ENCODE peak calls at places on chromosomes 7 and 10, in four cellular contexts. One of them, this sample, is unnamed.

GRCh38 chr7:2829040-2829439 is 15.1 kb downstream of the GNA12 start:
- DNase-seq in colonic mucosa: no peak
- DNase-seq in AG09319: no peak
- DNase-seq in mesothelial cell of epicardium: no peak
- DNase-seq in this sample: no peak

GRCh38 chr10:17273403-17273802 is 45.4 kb downstream of the VIM start:
- DNase-seq in colonic mucosa: no peak
- DNase-seq in AG09319: no peak
- DNase-seq in mesothelial cell of epicardium: no peak
- DNase-seq in this sample: no peak

GRCh38 chr7:48741545-48741944 is 182.8 kb upstream of the CDC14C start:
- DNase-seq in colonic mucosa: no peak
- DNase-seq in AG09319: no peak
- DNase-seq in mesothelial cell of epicardium: no peak
- DNase-seq in this sample: no peak

GRCh38 chr7:113263749-113264148 is 145.4 kb upstream of the SMIM30 start:
- DNase-seq in colonic mucosa: no peak
- DNase-seq in AG09319: no peak
- DNase-seq in mesothelial cell of epicardium: no peak
- DNase-seq in this sample: no peak

GRCh38 chr7:24826662-24827020 is 69.4 kb upstream of the GSDME start:
- DNase-seq in colonic mucosa: no peak
- DNase-seq in AG09319: no peak
- DNase-seq in mesothelial cell of epicardium: no peak
- DNase-seq in this sample: no peak

GRCh38 chr7:37558320-37558719 is 109.7 kb upstream of the ELMO1 start:
- DNase-seq in colonic mucosa: no peak
- DNase-seq in AG09319: no peak
- DNase-seq in mesothelial cell of epicardium: no peak
- DNase-seq in this sample: no peak

GRCh38 chr7:29084832-29085231 is 61.5 kb downstream of the CPVL start:
- DNase-seq in colonic mucosa: no peak
- DNase-seq in AG09319: no peak
- DNase-seq in mesothelial cell of epicardium: no peak
- DNase-seq in this sample: no peak

GRCh38 chr10:32348297-32349198 is 1.6 kb upstream of the EPC1 start:
- DNase-seq in colonic mucosa: no peak
- DNase-seq in AG09319: no peak
- DNase-seq in mesothelial cell of epicardium: no peak
- DNase-seq in this sample: no peak

GRCh38 chr10:33216661-33217427 is 117.6 kb downstream of the NRP1 start:
- DNase-seq in colonic mucosa: no peak
- DNase-seq in AG09319: no peak
- DNase-seq in mesothelial cell of epicardium: no peak
- DNase-seq in this sample: no peak

GRCh38 chr7:51606601-51607154 is 290.1 kb upstream of the COBL start:
- DNase-seq in colonic mucosa: peak; percentile 70
- DNase-seq in AG09319: no peak
- DNase-seq in mesothelial cell of epicardium: no peak
- DNase-seq in this sample: no peak

GRCh38 chr7:131322046-131322445 is 5.6 kb upstream of the MKLN1 start:
- DNase-seq in colonic mucosa: no peak
- DNase-seq in AG09319: no peak
- DNase-seq in mesothelial cell of epicardium: no peak
- DNase-seq in this sample: no peak

DNA sequence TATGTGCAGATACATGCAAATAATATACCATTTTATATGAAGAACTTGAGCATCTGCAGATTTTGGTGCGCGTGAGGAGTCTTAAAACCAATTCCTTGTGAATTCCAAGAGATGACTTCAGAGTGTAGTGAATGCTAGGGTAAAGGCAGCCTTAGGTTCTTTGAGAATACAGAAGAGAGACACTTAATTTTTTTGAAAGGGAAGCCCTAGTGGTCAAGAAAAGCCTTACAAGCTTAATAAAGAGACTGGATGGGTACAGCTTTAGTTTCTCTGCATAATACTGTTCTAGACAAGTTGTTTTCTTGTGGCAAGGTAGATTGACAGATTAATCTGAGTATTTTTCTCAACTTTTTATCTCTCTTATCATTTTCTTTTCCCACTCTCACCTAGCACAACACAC is 636.5 kb downstream of the DNAJB9 start:
- DNase-seq in colonic mucosa: no peak
- DNase-seq in AG09319: no peak
- DNase-seq in mesothelial cell of epicardium: no peak
- DNase-seq in this sample: no peak
- TF ChIP-seq CTCF in colonic mucosa: no peak
- TF ChIP-seq CTCF in AG09319: no peak
- TF ChIP-seq CTCF in mesothelial cell of epicardium: no peak
- TF ChIP-seq CTCF in this sample: no peak

GRCh38 chr7:91504919-91505318 is 240.7 kb downstream of the FZD1 start:
- DNase-seq in colonic mucosa: no peak
- DNase-seq in AG09319: no peak
- DNase-seq in mesothelial cell of epicardium: no peak
- DNase-seq in this sample: no peak
- TF ChIP-seq CTCF in colonic mucosa: no peak
- TF ChIP-seq CTCF in AG09319: no peak
- TF ChIP-seq CTCF in mesothelial cell of epicardium: no peak
- TF ChIP-seq CTCF in this sample: no peak

DNA sequence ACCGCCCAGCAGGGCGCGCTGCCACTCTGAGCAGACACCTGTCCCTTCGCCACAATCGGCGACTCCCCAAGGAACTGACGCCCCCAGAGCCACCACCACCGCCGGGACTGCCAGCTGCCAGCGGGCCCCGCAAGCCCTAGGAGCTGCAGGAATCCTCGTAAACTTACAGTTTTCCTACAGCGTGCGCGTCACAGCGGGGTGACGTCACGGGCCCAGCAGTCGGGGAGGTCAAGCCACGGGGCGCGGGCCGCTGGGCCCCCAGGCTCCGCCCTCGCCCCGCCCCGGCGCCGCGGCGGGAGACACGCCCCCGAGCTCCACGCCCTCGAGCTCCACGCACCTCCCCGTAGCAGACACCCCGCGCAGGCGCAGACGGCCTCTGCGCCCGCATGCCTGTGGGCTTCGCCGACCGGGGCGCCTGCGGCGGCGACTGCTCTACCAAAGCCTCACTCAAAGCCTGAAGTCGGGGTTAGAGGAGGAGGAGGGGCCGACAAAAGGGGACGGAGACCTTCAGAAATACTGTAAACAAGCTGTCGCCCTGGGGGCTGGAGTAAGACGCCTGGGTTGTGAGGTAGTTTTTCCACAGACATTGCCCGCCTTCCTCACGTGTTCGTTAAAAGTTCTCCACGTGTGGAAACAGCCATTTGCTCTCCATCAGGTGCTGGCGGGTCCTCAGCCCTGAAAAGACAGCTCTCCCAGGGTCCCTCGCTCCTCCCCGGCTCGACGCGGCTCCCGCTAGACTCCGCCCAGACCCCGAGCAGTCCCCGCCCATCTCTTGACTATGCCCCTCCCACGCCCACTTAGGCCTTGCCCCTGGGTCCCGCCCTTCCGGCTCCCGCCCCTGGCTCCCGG is at the start of gene ZNF438:
- DNase-seq in colonic mucosa: peak; percentile 98
- DNase-seq in AG09319: peak; percentile 92
- DNase-seq in mesothelial cell of epicardium: peak; percentile 96
- DNase-seq in this sample: peak; percentile 98
- TF ChIP-seq CTCF in colonic mucosa: peak; percentile 56
- TF ChIP-seq CTCF in AG09319: peak; percentile 37
- TF ChIP-seq CTCF in mesothelial cell of epicardium: no peak
- TF ChIP-seq CTCF in this sample: no peak

DNA sequence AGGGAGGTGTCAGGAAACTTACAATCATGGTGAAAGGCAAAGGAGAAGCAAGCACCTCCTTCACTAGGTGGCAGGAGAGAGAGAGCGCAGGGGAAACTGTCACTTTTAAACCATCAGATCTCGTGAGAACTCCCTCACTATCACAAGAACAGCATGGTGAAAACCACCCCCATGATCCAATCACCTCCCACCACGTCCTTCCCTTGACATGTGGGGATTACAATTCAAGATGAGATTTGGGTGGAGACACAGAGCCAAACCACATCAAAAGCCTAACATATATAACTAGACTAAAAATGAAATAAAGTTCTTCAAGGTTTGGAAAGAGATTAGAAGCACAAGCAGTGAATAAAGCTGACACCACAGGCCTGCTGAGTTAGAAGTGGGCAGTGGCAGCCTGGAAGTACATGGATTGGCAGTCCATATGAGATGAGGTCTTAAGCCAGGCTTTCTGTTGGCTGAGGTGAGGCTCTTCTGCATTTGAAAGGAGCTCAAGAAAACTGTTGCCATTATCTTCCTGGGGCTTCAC is 96.4 kb upstream of the MDFIC start:
- DNase-seq in colonic mucosa: no peak
- DNase-seq in AG09319: no peak
- DNase-seq in mesothelial cell of epicardium: no peak
- DNase-seq in this sample: no peak
- TF ChIP-seq CTCF in colonic mucosa: no peak
- TF ChIP-seq CTCF in AG09319: no peak
- TF ChIP-seq CTCF in mesothelial cell of epicardium: no peak
- TF ChIP-seq CTCF in this sample: no peak

GRCh38 chr7:107946451-107946850 is 55.5 kb downstream of the DLD start:
- DNase-seq in colonic mucosa: no peak
- DNase-seq in AG09319: no peak
- DNase-seq in mesothelial cell of epicardium: no peak
- DNase-seq in this sample: no peak
- TF ChIP-seq CTCF in colonic mucosa: no peak
- TF ChIP-seq CTCF in AG09319: no peak
- TF ChIP-seq CTCF in mesothelial cell of epicardium: no peak
- TF ChIP-seq CTCF in this sample: no peak

GRCh38 chr10:68223535-68224165 is 8.3 kb downstream of the ATOH7 start:
- DNase-seq in colonic mucosa: peak; percentile 25
- DNase-seq in AG09319: no peak
- DNase-seq in mesothelial cell of epicardium: no peak
- DNase-seq in this sample: no peak
- TF ChIP-seq CTCF in colonic mucosa: no peak
- TF ChIP-seq CTCF in AG09319: no peak
- TF ChIP-seq CTCF in mesothelial cell of epicardium: no peak
- TF ChIP-seq CTCF in this sample: no peak

GRCh38 chr7:21945374-21946227 is at the start of gene CDCA7L:
- DNase-seq in colonic mucosa: peak; percentile 86
- DNase-seq in AG09319: peak; percentile 19
- DNase-seq in mesothelial cell of epicardium: peak; percentile 72
- DNase-seq in this sample: peak; percentile 80
- TF ChIP-seq CTCF in colonic mucosa: no peak
- TF ChIP-seq CTCF in AG09319: no peak
- TF ChIP-seq CTCF in mesothelial cell of epicardium: no peak
- TF ChIP-seq CTCF in this sample: no peak

GRCh38 chr10:120838941-120839340 is 12.2 kb upstream of the WDR11 start:
- DNase-seq in colonic mucosa: no peak
- DNase-seq in AG09319: no peak
- DNase-seq in mesothelial cell of epicardium: no peak
- DNase-seq in this sample: no peak

DNA sequence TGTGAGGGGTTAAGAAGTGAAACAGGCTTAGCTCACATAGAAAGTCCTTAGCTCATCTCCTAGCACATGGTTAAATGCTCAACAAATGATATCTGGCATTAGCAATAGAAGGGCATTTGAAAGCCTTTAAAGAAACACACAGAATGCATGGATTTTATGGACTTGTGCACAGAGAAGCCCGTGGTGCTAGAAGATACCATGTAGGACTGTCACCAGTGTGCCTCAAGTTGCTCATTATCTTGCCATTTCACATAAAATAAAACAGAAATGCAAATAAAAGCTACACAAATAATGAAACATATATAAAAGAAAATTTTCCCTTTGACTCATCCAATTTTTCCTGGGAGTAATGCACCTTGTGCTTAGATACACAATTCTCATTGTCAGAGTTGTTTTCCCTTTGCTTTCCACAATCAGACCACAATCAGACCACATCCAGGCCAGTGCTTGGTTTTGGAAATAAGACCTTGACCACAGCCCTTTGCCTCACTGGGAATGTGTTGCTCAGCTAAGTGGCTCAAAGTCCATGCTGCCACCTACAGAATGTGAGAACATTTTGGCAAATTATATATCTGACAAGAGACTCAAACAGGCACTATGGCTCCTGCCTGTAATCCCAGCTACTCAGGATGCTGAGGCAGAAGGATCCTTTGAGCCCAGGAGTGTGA is 9.5 kb upstream of the WDR11 start:
- DNase-seq in colonic mucosa: no peak
- DNase-seq in AG09319: no peak
- DNase-seq in mesothelial cell of epicardium: no peak
- DNase-seq in this sample: no peak
- TF ChIP-seq CTCF in colonic mucosa: no peak
- TF ChIP-seq CTCF in AG09319: no peak
- TF ChIP-seq CTCF in mesothelial cell of epicardium: no peak
- TF ChIP-seq CTCF in this sample: no peak

DNA sequence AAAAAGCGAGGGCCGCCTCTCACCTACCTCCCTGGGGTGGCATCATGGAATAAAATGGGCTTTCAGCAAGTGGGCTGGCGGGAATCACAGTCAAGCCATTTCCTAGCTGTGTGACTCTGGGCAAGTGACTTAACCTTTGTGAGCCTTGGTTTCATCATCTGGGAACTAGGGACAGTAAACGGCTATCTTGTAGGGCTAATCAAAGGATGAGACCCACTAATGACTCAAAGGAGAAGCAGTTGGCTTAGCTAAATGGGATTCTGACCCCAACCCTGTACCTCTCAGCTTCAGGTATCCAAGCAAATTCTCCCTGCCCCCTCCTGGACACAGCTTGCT is 25.8 kb downstream of the TRIM8 start:
- DNase-seq in colonic mucosa: no peak
- DNase-seq in AG09319: no peak
- DNase-seq in mesothelial cell of epicardium: no peak
- DNase-seq in this sample: no peak
- TF ChIP-seq CTCF in colonic mucosa: no peak
- TF ChIP-seq CTCF in AG09319: no peak
- TF ChIP-seq CTCF in mesothelial cell of epicardium: no peak
- TF ChIP-seq CTCF in this sample: no peak

GRCh38 chr10:931326-932318 is at the start of gene LARP4B:
- DNase-seq in colonic mucosa: peak; percentile 97
- DNase-seq in AG09319: peak; percentile 97
- DNase-seq in mesothelial cell of epicardium: peak; percentile 97
- DNase-seq in this sample: peak; percentile 99
- TF ChIP-seq CTCF in colonic mucosa: no peak
- TF ChIP-seq CTCF in AG09319: no peak
- TF ChIP-seq CTCF in mesothelial cell of epicardium: no peak
- TF ChIP-seq CTCF in this sample: no peak